ENCODE peak calls at places on chromosomes 12 and 14, in six cellular contexts. X is left cardiac atrium, J is EL, O is hypothalamus, B is T-helper 1 cell, E is lower leg skin. C is an unnamed sample.

GRCh38 chr12:57983150-57983857 is 41.9 kb downstream of the ATP23 start:
- DNase-seq in B (no peak), O (peak; percentile 6), J (peak; percentile 57), E (no peak), X (peak; percentile 34), C (peak; percentile 17)

GRCh38 chr12:43776498-43776897 is 17.7 kb downstream of the IRAK4 start:
- DNase-seq in J (peak; percentile 25), E (no peak), X (no peak), B (no peak), O (no peak), C (no peak)

GRCh38 chr12:78878447-78878846 is 13.9 kb downstream of the SYT1 start:
- DNase-seq in B (no peak), X (no peak), O (no peak), E (no peak), J (no peak), C (no peak)

GRCh38 chr12:43540474-43540873 is 11.5 kb downstream of the ADAMTS20 start:
- DNase-seq in B (no peak), O (no peak), J (no peak), X (no peak), E (no peak), C (no peak)

GRCh38 chr14:52902971-52903385 is 47.9 kb downstream of the FERMT2 start:
- DNase-seq in B (no peak), O (no peak), E (no peak), X (no peak), J (peak; percentile 65), C (no peak)

GRCh38 chr14:97412933-97413574 is 615.9 kb downstream of the VRK1 start:
- DNase-seq in B (no peak), J (no peak), X (no peak), O (no peak), E (no peak), C (no peak)

GRCh38 chr14:53620325-53620716 is 336.3 kb downstream of the BMP4 start:
- DNase-seq in E (no peak), X (no peak), O (no peak), J (peak; percentile 64), B (no peak), C (no peak)

GRCh38 chr14:62373889-62374394 is 611.7 kb downstream of the SNAPC1 start:
- DNase-seq in J (no peak), X (no peak), E (no peak), B (no peak), O (no peak), C (no peak)

GRCh38 chr14:90820958-90821357 is 4.7 kb upstream of the TTC7B start:
- DNase-seq in B (no peak), E (no peak), X (no peak), O (no peak), J (peak; percentile 55), C (no peak)

GRCh38 chr12:48132826-48133225 is 13.7 kb downstream of the PFKM start:
- DNase-seq in X (no peak), J (no peak), B (no peak), O (no peak), E (no peak), C (no peak)

GRCh38 chr12:23566133-23566532 is 383.3 kb downstream of the SOX5 start:
- DNase-seq in B (no peak), E (no peak), O (no peak), X (no peak), J (no peak), C (no peak)

GRCh38 chr12:47602949-47603558 is 102.8 kb downstream of the RPAP3 start:
- DNase-seq in E (no peak), X (no peak), B (no peak), J (no peak), O (no peak), C (no peak)

GRCh38 chr14:102055181-102055901 is 31.5 kb downstream of the HSP90AA1 start:
- DNase-seq in O (no peak), J (peak; percentile 88), X (no peak), B (no peak), E (no peak), C (no peak)